ENCODE peak calls at places on chromosomes 6 and 20, in nine cellular contexts. L is endodermal cell, F is cardiac fibroblast, Y is nephron progenitor cell, K is heart left ventricle, W is HFF-Myc, I is IMR-90, V is GM13977, D is mammary epithelial cell. A is an unnamed sample.
A peak's percentile ranks its signal among the peaks of the same experiment; 100 is the strongest.

GRCh38 chr6:44172759-44173500 is 14.3 kb downstream of the CAPN11 start:
- DNase-seq in Y (peak; percentile 87), W (peak; percentile 44), K (peak; percentile 84), F (peak; percentile 80), L (peak; percentile 92), I (peak; percentile 65), D (peak; percentile 69), V (peak; percentile 87), A (peak; percentile 86)

GRCh38 chr6:89311853-89312531 is 3.1 kb downstream of the GABRR2 start:
- DNase-seq in L (peak; percentile 91), I (peak; percentile 54), K (peak; percentile 68), F (peak; percentile 86), D (no peak), V (no peak), Y (peak; percentile 49), W (peak; percentile 51), A (peak; percentile 54)

GRCh38 chr6:158991017-158991723 is 8.8 kb downstream of the RSPH3 start:
- DNase-seq in Y (no peak), V (no peak), F (peak; percentile 38), K (no peak), D (peak; percentile 63), I (no peak), W (no peak), L (peak; percentile 61), A (no peak)

GRCh38 chr6:16760536-16761468 is at the start of gene ATXN1:
- DNase-seq in W (no peak), K (peak; percentile 69), V (peak; percentile 67), I (peak; percentile 65), L (peak; percentile 81), D (peak; percentile 63), Y (peak; percentile 69), F (peak; percentile 78), A (peak; percentile 62)

GRCh38 chr20:44601801-44602204 is 19.4 kb downstream of the PKIG start:
- DNase-seq in V (no peak), K (peak; percentile 77), L (no peak), D (no peak), W (no peak), Y (no peak), F (peak; percentile 85), I (peak; percentile 87), A (no peak)

GRCh38 chr6:168784426-168784825 is 343.4 kb downstream of the SMOC2 start:
- DNase-seq in K (no peak), F (no peak), W (no peak), V (no peak), D (no peak), I (no peak), Y (no peak), L (no peak), A (no peak)

GRCh38 chr6:32580593-32580992 is 9.1 kb downstream of the HLA-DRB1 start:
- DNase-seq in V (no peak), W (no peak), Y (no peak), F (no peak), I (no peak), L (no peak), D (no peak), K (no peak), A (no peak)

GRCh38 chr6:161443868-161444267 is 170.0 kb upstream of the AGPAT4 start:
- DNase-seq in K (peak; percentile 65), V (no peak), I (no peak), W (no peak), D (no peak), Y (no peak), L (peak; percentile 88), F (no peak), A (no peak)

GRCh38 chr6:128964233-128964755 is 81.4 kb downstream of the LAMA2 start:
- DNase-seq in V (no peak), L (no peak), D (no peak), K (no peak), W (no peak), F (peak; percentile 38), Y (no peak), I (no peak), A (no peak)

GRCh38 chr20:29409833-29410804 is 1847.3 kb upstream of the DEFB115 start:
- DNase-seq in I (no peak), W (no peak), F (no peak), Y (no peak), V (peak; percentile 13), L (no peak), K (no peak), D (no peak), A (no peak)

GRCh38 chr6:24600903-24601302 is 45.1 kb downstream of the KIAA0319 start:
- DNase-seq in L (peak; percentile 65), Y (no peak), V (no peak), F (no peak), W (no peak), D (no peak), I (no peak), K (no peak), A (no peak)
- TF ChIP-seq CTCF in L (peak; percentile 62), Y (no peak), V (peak; percentile 23), F (no peak), W (peak; percentile 29), D (peak; percentile 13), I (no peak), K (no peak), A (no peak)

GRCh38 chr6:3813918-3814317 is 35.3 kb upstream of the FAM50B start:
- DNase-seq in F (no peak), I (no peak), D (no peak), Y (no peak), K (no peak), L (no peak), V (no peak), W (no peak), A (no peak)

GRCh38 chr6:3811191-3811590 is 38.0 kb upstream of the FAM50B start:
- DNase-seq in V (no peak), W (no peak), Y (no peak), K (no peak), D (no peak), I (no peak), L (no peak), F (no peak), A (no peak)

GRCh38 chr6:3814539-3814938 is 34.6 kb upstream of the FAM50B start:
- DNase-seq in K (no peak), D (no peak), V (no peak), F (no peak), Y (no peak), L (no peak), I (no peak), W (no peak), A (no peak)

GRCh38 chr6:3812596-3812995 is 36.6 kb upstream of the FAM50B start:
- DNase-seq in W (no peak), V (no peak), I (no peak), D (no peak), F (no peak), K (no peak), L (no peak), Y (no peak), A (no peak)

DNA sequence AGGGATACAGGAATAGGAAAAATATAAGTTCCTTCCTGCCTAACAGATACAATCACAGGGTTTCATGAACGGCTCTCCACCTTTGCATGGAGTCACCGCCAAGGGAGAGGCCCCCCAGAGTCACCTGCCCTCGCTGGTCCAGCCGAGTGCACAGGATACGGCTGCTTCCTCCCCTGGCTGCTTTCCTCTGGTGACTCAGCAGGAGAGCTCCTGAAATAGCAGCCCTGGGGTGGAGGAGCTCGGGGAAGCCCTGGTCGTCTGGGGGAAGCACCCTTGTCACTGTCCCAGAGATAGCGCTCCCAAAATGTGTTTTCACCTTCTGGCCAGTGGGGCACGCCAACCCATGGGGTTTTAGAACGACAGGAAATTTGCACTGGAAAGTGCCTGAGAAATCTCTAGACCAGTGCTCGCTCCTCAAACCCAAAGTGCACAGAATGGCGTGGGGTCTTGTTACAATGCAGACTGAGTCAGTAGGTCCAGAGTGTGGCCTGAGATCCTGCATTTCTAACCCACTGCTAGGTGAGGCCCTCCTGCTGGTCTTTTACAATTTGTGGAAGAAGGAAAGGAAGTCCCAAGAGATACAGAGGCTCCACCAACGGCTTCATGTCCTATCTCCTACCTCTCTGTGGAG is 35.9 kb upstream of the FAM50B start:
- DNase-seq in F (peak; percentile 63), Y (peak; percentile 12), V (peak; percentile 64), D (peak; percentile 65), I (peak; percentile 56), K (peak; percentile 83), L (no peak), W (no peak), A (peak; percentile 54)
- TF ChIP-seq CTCF in F (no peak), Y (no peak), V (peak; percentile 1), D (no peak), I (no peak), K (no peak), L (no peak), W (no peak), A (no peak)

GRCh38 chr20:11267131-11267761 is 593.4 kb upstream of the JAG1 start:
- DNase-seq in K (peak; percentile 68), L (peak; percentile 90), F (peak; percentile 95), I (peak; percentile 98), W (peak; percentile 75), D (peak; percentile 99), V (peak; percentile 64), Y (no peak), A (no peak)
- TF ChIP-seq CTCF in K (no peak), L (no peak), F (peak; percentile 34), I (peak; percentile 20), W (no peak), D (no peak), V (no peak), Y (no peak), A (no peak)

GRCh38 chr6:139054001-139054400 is 25.5 kb downstream of the ABRACL start:
- DNase-seq in I (no peak), F (no peak), L (no peak), Y (no peak), D (no peak), W (no peak), V (no peak), K (no peak), A (no peak)

GRCh38 chr6:139051396-139052070 is 23.0 kb downstream of the ABRACL start:
- DNase-seq in I (no peak), D (no peak), V (no peak), F (no peak), K (no peak), W (no peak), L (no peak), Y (no peak), A (no peak)

GRCh38 chr6:139047677-139048076 is 19.1 kb downstream of the ABRACL start:
- DNase-seq in I (no peak), L (no peak), V (no peak), W (no peak), K (no peak), Y (no peak), D (no peak), F (no peak), A (no peak)

DNA sequence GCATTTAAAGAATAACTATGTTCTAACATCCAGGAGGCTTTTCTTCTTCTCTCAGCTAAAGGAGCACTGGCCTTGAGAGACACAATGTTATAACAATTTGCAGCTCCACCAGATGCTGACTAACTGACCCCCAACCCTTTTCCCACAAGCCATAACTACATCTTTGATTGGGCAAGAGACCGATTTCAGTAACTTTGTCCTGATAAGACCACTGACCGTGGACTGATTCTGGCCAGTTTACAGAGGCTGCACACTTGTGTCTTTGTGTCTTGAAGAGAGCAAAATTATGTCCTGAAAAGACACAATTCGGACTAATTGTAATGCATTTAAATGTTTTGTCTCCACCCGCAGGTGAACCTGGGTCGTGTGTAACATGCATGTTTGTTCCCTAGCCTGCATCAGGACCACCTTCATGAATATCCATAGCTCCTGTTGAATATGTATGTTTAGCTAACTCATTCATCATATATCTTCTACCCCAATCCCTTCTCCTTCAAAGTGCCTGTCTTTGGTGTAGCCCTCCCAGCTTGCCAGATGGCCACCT is 22.3 kb downstream of the ABRACL start:
- DNase-seq in K (no peak), I (no peak), V (no peak), D (no peak), W (no peak), Y (no peak), F (no peak), L (no peak), A (no peak)
- TF ChIP-seq CTCF in K (no peak), I (no peak), V (peak; percentile 15), D (no peak), W (no peak), Y (no peak), F (no peak), L (peak; percentile 14), A (no peak)

GRCh38 chr6:123965894-123966293 is 162.2 kb downstream of the NKAIN2 start:
- DNase-seq in I (peak; percentile 23), F (no peak), L (peak; percentile 85), D (peak; percentile 38), V (no peak), Y (peak; percentile 18), W (no peak), K (no peak), A (peak; percentile 53)
- TF ChIP-seq CTCF in I (peak; percentile 59), F (no peak), L (peak; percentile 77), D (peak; percentile 76), V (peak; percentile 28), Y (no peak), W (no peak), K (peak; percentile 24), A (peak; percentile 65)

A was measured in endothelial cell.